ENCODE peak calls at places on chromosomes 3 and 15, in ten cellular contexts. L is ovary, C is glutamatergic neuron, T is lung, N is suprapubic skin, D is omental fat pad, H is AG09319, I is OCI-LY7, V is fibroblast of pulmonary artery, B is astrocyte. G is an unnamed sample.

GRCh38 chr3:45635475-45636256 is 41.1 kb downstream of the LIMD1 start:
- DNase-seq in L (no peak), C (no peak), T (peak; percentile 54), N (no peak), D (no peak), H (no peak), I (no peak), V (peak; percentile 93), B (peak; percentile 80), G (no peak)

GRCh38 chr3:125374501-125374995 is 577 bp downstream of the ZNF148 start:
- DNase-seq in L (no peak), C (peak; percentile 62), T (peak; percentile 39), N (peak; percentile 70), D (no peak), H (no peak), I (peak; percentile 56), V (peak; percentile 49), B (peak; percentile 49), G (peak; percentile 49)

GRCh38 chr3:13025090-13025489 is 48.1 kb downstream of the IQSEC1 start:
- DNase-seq in L (no peak), C (no peak), T (no peak), N (no peak), D (no peak), H (peak; percentile 12), I (no peak), V (peak; percentile 44), B (peak; percentile 64), G (no peak)

GRCh38 chr3:98811048-98811447 is 47.9 kb downstream of the ST3GAL6 start:
- DNase-seq in L (no peak), C (no peak), T (no peak), N (no peak), D (no peak), H (no peak), I (no peak), V (no peak), B (no peak), G (no peak)

GRCh38 chr15:39250460-39251186 is 330.3 kb upstream of the THBS1 start:
- DNase-seq in L (no peak), C (no peak), T (no peak), N (no peak), D (no peak), H (no peak), I (no peak), V (no peak), B (no peak), G (no peak)

GRCh38 chr3:53357457-53357856 is 10.1 kb upstream of the DCP1A start:
- DNase-seq in L (no peak), C (no peak), T (no peak), N (no peak), D (no peak), H (no peak), I (no peak), V (peak; percentile 71), B (no peak), G (no peak)

GRCh38 chr3:98333989-98334606 is 19.6 kb upstream of the OR5K4 start:
- DNase-seq in L (no peak), C (no peak), T (no peak), N (no peak), D (no peak), H (no peak), I (peak; percentile 46), V (no peak), B (no peak), G (no peak)

GRCh38 chr15:88603885-88604284 is 17.3 kb upstream of the AEN start:
- DNase-seq in L (no peak), C (no peak), T (no peak), N (no peak), D (no peak), H (no peak), I (no peak), V (no peak), B (no peak), G (no peak)

DNA sequence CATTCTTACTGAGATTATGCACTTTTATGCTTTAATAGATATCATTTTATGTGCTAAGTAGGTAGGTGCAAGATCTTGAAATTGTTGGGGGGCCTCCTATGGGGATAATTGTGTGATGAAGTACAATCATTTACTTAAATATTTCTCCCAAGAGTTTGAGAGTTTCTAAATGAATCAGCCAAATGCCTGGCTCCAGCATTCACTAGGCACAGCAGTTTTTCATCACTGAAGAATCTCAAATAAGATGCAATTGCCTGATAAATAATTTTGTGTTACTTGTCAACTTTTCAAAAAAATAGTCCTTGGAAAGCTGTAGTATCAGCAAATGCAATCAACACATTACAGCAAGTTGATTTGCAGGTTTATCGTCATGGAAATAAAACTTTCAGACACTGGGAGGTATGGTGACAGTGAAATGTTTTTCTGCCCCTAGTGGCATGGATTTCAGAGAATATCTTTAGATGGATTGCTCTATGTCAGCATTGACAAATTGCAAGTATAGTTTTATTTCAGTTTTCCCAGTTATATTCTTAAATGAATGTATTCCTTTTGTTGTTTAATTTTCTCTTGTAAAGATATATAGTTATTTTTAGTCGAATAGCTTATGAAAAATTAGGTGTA is 167.1 kb downstream of the NEK11 start:
- DNase-seq in L (no peak), C (no peak), T (no peak), N (no peak), D (no peak), H (no peak), I (no peak), V (peak; percentile 8), B (no peak), G (no peak)
- TF ChIP-seq CTCF in L (no peak), C (no peak), T (no peak), N (no peak), D (no peak), H (no peak), I (peak; percentile 33), V (peak; percentile 25), B (peak; percentile 25), G (no peak)

DNA sequence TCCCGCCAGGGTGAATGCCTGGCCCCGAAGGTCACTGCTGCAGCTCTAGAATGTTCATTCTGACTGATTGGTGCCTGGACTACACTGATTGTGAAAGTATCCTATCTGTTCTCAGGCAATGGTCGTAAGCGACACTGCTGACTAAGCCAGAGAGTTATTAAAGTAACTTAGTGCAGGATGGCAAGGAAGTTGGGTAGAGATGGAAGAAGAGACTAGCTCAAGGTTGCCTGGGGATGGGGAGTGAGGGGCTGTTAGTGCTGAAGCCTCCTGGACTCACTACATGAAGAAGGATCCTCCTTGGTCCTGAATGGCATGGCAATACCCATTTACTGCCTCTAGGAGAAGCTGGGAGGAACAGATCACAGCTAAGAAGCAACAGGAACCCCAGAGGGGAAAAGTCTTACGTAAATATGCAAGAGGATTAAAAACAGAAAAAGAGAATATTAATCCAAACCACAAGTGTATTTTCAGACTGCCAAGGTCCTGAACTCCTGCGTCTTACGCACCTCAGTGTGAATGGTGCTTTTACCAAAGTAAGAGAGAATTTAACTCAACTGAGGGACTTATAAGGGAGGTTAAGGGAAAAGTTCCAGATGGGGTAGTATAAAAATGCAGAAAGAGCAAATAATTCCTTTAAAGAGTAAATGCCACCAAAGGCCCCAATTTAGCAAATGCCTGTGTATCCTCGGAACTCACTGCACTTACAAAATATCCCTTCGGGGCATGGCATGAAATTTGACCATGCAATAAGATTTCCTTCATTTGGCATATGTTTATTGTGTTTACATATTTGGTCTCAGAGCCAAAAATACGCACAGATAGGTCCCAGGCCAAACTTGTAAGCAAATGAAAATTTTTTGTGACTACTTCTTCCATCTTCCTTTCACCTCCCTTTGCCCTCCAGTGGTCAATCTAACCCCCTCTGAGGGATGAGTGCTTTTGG is 64.0 kb upstream of the DGKG start:
- DNase-seq in L (no peak), C (no peak), T (no peak), N (no peak), D (no peak), H (peak; percentile 84), I (no peak), V (peak; percentile 25), B (peak; percentile 83), G (no peak)
- TF ChIP-seq CTCF in L (no peak), C (peak; percentile 42), T (no peak), N (no peak), D (no peak), H (peak; percentile 59), I (peak; percentile 37), V (peak; percentile 26), B (peak; percentile 37), G (no peak)

GRCh38 chr15:89670985-89671560 is 8.1 kb downstream of the PLIN1 start:
- DNase-seq in L (no peak), C (no peak), T (no peak), N (peak; percentile 50), D (no peak), H (no peak), I (no peak), V (no peak), B (no peak), G (no peak)

GRCh38 chr15:89671687-89672086 is 7.5 kb downstream of the PLIN1 start:
- DNase-seq in L (no peak), C (no peak), T (no peak), N (peak; percentile 22), D (no peak), H (no peak), I (no peak), V (no peak), B (no peak), G (no peak)

GRCh38 chr15:89672221-89673161 is 6.7 kb downstream of the PLIN1 start:
- DNase-seq in L (no peak), C (no peak), T (no peak), N (no peak), D (no peak), H (no peak), I (no peak), V (peak; percentile 60), B (peak; percentile 25), G (no peak)

GRCh38 chr15:89674526-89674925 is 4.6 kb downstream of the PLIN1 start:
- DNase-seq in L (no peak), C (no peak), T (no peak), N (no peak), D (no peak), H (no peak), I (no peak), V (no peak), B (no peak), G (no peak)

DNA sequence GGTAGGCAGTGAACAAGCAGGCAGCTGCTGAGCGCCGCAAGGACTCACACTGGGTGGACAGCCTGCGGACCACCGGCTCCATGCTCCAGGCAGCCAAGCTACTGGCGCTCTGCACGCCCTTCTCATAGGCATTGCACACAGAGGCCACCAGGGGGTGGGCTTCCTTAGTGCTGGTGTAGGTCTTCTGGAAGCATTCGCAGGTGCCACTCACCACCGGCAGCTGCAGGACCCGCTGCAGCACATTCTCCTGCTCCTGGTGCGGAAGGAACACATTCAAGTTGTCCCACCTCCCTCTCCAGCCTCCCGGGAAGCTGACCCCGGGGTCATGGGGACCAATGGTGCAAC is 6.0 kb downstream of the PLIN1 start:
- DNase-seq in L (no peak), C (peak; percentile 80), T (no peak), N (no peak), D (no peak), H (no peak), I (peak; percentile 48), V (peak; percentile 31), B (no peak), G (peak; percentile 81)
- TF ChIP-seq CTCF in L (no peak), C (peak; percentile 75), T (no peak), N (peak; percentile 21), D (no peak), H (peak; percentile 17), I (peak; percentile 75), V (peak; percentile 43), B (peak; percentile 34), G (peak; percentile 79)

DNA sequence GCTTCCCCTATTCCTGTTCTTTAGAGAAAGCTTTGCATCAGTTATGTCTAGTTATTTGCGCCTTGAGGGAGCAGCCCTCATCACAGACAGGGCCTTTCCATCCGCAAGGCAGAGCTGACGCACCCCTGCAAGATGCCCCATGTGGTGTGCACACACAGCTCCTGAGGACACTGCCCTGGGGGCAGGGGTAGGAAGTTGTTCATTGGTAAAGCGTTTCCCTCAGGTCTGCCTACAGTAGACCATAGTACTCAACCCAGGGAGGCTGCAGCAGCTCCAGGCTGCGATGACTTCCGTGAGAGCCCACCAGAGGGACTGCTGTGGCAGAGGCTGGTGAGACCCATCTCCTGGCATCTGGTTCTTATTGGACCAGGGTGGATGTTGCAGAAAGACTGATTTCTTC is 55.1 kb upstream of the PLXNA1 start:
- DNase-seq in L (no peak), C (no peak), T (no peak), N (no peak), D (no peak), H (no peak), I (no peak), V (no peak), B (no peak), G (no peak)
- TF ChIP-seq CTCF in L (no peak), C (no peak), T (no peak), N (no peak), D (no peak), H (no peak), I (no peak), V (no peak), B (no peak), G (no peak)

G was measured in endothelial cell.